ENCODE peak calls at places on chromosomes 12 and 14, in seven cellular contexts. R is psoas muscle; G is WTC11; K is AG09309; U is CD8-positive, alpha-beta memory T cell; I is RWPE2; A is DMS79. C is an unnamed sample.
A peak's percentile ranks its signal among the peaks of the same experiment; 100 is the strongest.

GRCh38 chr12:32535260-32535999 is 136.1 kb downstream of the FGD4 start:
- DNase-seq in U (no peak), G (peak; percentile 46), K (no peak), A (peak; percentile 83), R (peak; percentile 91), I (no peak), C (no peak)

GRCh38 chr14:70534904-70535303 is at the start of gene ADAM20:
- DNase-seq in G (no peak), A (no peak), K (no peak), I (no peak), U (no peak), R (no peak), C (no peak)

GRCh38 chr12:115873416-115874082 is 403.9 kb downstream of the MED13L start:
- DNase-seq in U (no peak), K (no peak), I (no peak), A (peak; percentile 45), G (no peak), R (no peak), C (no peak)

GRCh38 chr12:122413516-122414404 is 8.7 kb downstream of the CLIP1 start:
- DNase-seq in I (no peak), K (no peak), R (no peak), A (no peak), U (no peak), G (no peak), C (no peak)

GRCh38 chr12:50302686-50303085 is 19.4 kb upstream of the LIMA1 start:
- DNase-seq in A (no peak), R (no peak), I (no peak), K (no peak), G (no peak), U (no peak), C (no peak)

GRCh38 chr14:99327458-99328250 is 55.7 kb upstream of the BCL11B start:
- DNase-seq in R (no peak), K (no peak), I (no peak), G (no peak), A (no peak), U (no peak), C (no peak)

GRCh38 chr12:19338405-19338804 is 100.9 kb upstream of the AEBP2 start:
- DNase-seq in A (no peak), I (no peak), K (no peak), U (no peak), R (no peak), G (no peak), C (no peak)

GRCh38 chr14:82725188-82725587 is 1191.5 kb upstream of the SEL1L start:
- DNase-seq in I (no peak), R (no peak), U (no peak), G (no peak), A (no peak), K (no peak), C (no peak)

GRCh38 chr12:40262657-40263056 is 37.9 kb downstream of the LRRK2 start:
- DNase-seq in K (no peak), R (no peak), I (no peak), U (no peak), A (no peak), G (no peak), C (no peak)

GRCh38 chr12:72618764-72619163 is 346.6 kb downstream of the TRHDE start:
- DNase-seq in K (no peak), G (no peak), I (no peak), R (no peak), U (no peak), A (no peak), C (no peak)

GRCh38 chr12:12562016-12562483 is 613 bp downstream of the DUSP16 start:
- DNase-seq in I (no peak), K (no peak), R (peak; percentile 60), U (peak; percentile 56), G (peak; percentile 34), A (no peak), C (no peak)

GRCh38 chr12:108457006-108457733 is 57.9 kb upstream of the FICD start:
- DNase-seq in G (no peak), I (no peak), U (peak; percentile 3), R (no peak), K (peak; percentile 28), A (no peak), C (peak; percentile 27)

GRCh38 chr12:129773170-129773493 is 130.7 kb downstream of the TMEM132D start:
- DNase-seq in U (no peak), A (no peak), I (no peak), G (no peak), R (no peak), K (no peak), C (no peak)

C was measured in T-helper 1 cell.